ENCODE peak calls at places on chromosomes 4 and X, in six cellular contexts. One of them, this sample, is unnamed.

GRCh38 chr4:212438-213174 is 88.3 kb downstream of the ZNF718 start:
- DNase-seq in nucleus accumbens: peak; percentile 76
- DNase-seq in GM23338: peak; percentile 98
- DNase-seq in GM13977: no peak
- DNase-seq in activated T-cell treated with anti-CD3 and anti-CD28 coated beads for 24 hours: no peak
- DNase-seq in H9: no peak
- DNase-seq in this sample: no peak

GRCh38 chrX:84188320-84188834 is 378 bp upstream of the RPS6KA6 start:
- DNase-seq in nucleus accumbens: peak; percentile 6
- DNase-seq in GM23338: peak; percentile 61
- DNase-seq in GM13977: peak; percentile 74
- DNase-seq in activated T-cell treated with anti-CD3 and anti-CD28 coated beads for 24 hours: no peak
- DNase-seq in H9: peak; percentile 62
- DNase-seq in this sample: no peak

GRCh38 chr4:186727977-186728519 is 4.4 kb upstream of the FAT1 start:
- DNase-seq in nucleus accumbens: no peak
- DNase-seq in GM23338: peak; percentile 56
- DNase-seq in GM13977: no peak
- DNase-seq in activated T-cell treated with anti-CD3 and anti-CD28 coated beads for 24 hours: no peak
- DNase-seq in H9: peak; percentile 62
- DNase-seq in this sample: no peak

GRCh38 chr4:64539234-64539849 is 130.1 kb upstream of the TECRL start:
- DNase-seq in nucleus accumbens: peak; percentile 12
- DNase-seq in GM23338: peak; percentile 78
- DNase-seq in GM13977: peak; percentile 53
- DNase-seq in activated T-cell treated with anti-CD3 and anti-CD28 coated beads for 24 hours: no peak
- DNase-seq in H9: peak; percentile 43
- DNase-seq in this sample: peak; percentile 9

GRCh38 chr4:160319868-160320260 is 1217.0 kb downstream of the RAPGEF2 start:
- DNase-seq in nucleus accumbens: no peak
- DNase-seq in GM23338: no peak
- DNase-seq in GM13977: no peak
- DNase-seq in activated T-cell treated with anti-CD3 and anti-CD28 coated beads for 24 hours: no peak
- DNase-seq in H9: no peak
- DNase-seq in this sample: no peak

GRCh38 chr4:123120473-123120872 is 198.1 kb upstream of the NUDT6 start:
- DNase-seq in nucleus accumbens: no peak
- DNase-seq in GM23338: no peak
- DNase-seq in GM13977: no peak
- DNase-seq in activated T-cell treated with anti-CD3 and anti-CD28 coated beads for 24 hours: no peak
- DNase-seq in H9: no peak
- DNase-seq in this sample: no peak

GRCh38 chrX:36160056-36160455 is 240.5 kb downstream of the CFAP47 start:
- DNase-seq in nucleus accumbens: no peak
- DNase-seq in GM23338: no peak
- DNase-seq in GM13977: no peak
- DNase-seq in activated T-cell treated with anti-CD3 and anti-CD28 coated beads for 24 hours: no peak
- DNase-seq in H9: no peak
- DNase-seq in this sample: no peak

GRCh38 chr4:154595807-154596206 is 5.3 kb upstream of the FGA start:
- DNase-seq in nucleus accumbens: no peak
- DNase-seq in GM23338: no peak
- DNase-seq in GM13977: no peak
- DNase-seq in activated T-cell treated with anti-CD3 and anti-CD28 coated beads for 24 hours: no peak
- DNase-seq in H9: no peak
- DNase-seq in this sample: no peak

GRCh38 chrX:76148011-76148665 is 24.7 kb upstream of the PBDC1 start:
- DNase-seq in nucleus accumbens: no peak
- DNase-seq in GM23338: no peak
- DNase-seq in GM13977: no peak
- DNase-seq in activated T-cell treated with anti-CD3 and anti-CD28 coated beads for 24 hours: no peak
- DNase-seq in H9: no peak
- DNase-seq in this sample: no peak

GRCh38 chr4:27088491-27088890 is 227.8 kb downstream of the STIM2 start:
- DNase-seq in nucleus accumbens: no peak
- DNase-seq in GM23338: no peak
- DNase-seq in GM13977: no peak
- DNase-seq in activated T-cell treated with anti-CD3 and anti-CD28 coated beads for 24 hours: no peak
- DNase-seq in H9: no peak
- DNase-seq in this sample: no peak

GRCh38 chrX:110012818-110013484 is 10.0 kb downstream of the TMEM164 start:
- DNase-seq in nucleus accumbens: no peak
- DNase-seq in GM23338: no peak
- DNase-seq in GM13977: no peak
- DNase-seq in activated T-cell treated with anti-CD3 and anti-CD28 coated beads for 24 hours: no peak
- DNase-seq in H9: no peak
- DNase-seq in this sample: no peak

GRCh38 chrX:28625223-28625622 is 38.0 kb downstream of the IL1RAPL1 start:
- DNase-seq in nucleus accumbens: no peak
- DNase-seq in GM23338: peak; percentile 63
- DNase-seq in GM13977: no peak
- DNase-seq in activated T-cell treated with anti-CD3 and anti-CD28 coated beads for 24 hours: no peak
- DNase-seq in H9: peak; percentile 53
- DNase-seq in this sample: no peak

GRCh38 chr4:145177906-145178538 is 2.4 kb downstream of the OTUD4 start:
- DNase-seq in nucleus accumbens: no peak
- DNase-seq in GM23338: peak; percentile 25
- DNase-seq in GM13977: no peak
- DNase-seq in activated T-cell treated with anti-CD3 and anti-CD28 coated beads for 24 hours: no peak
- DNase-seq in H9: no peak
- DNase-seq in this sample: no peak

GRCh38 chr4:4677825-4678522 is 136.1 kb upstream of the STX18 start:
- DNase-seq in nucleus accumbens: no peak
- DNase-seq in GM23338: peak; percentile 72
- DNase-seq in GM13977: no peak
- DNase-seq in activated T-cell treated with anti-CD3 and anti-CD28 coated beads for 24 hours: no peak
- DNase-seq in H9: peak; percentile 54
- DNase-seq in this sample: no peak

GRCh38 chrX:122113896-122114295 is 1066.5 kb downstream of the GLUD2 start:
- DNase-seq in nucleus accumbens: no peak
- DNase-seq in GM23338: no peak
- DNase-seq in GM13977: no peak
- DNase-seq in activated T-cell treated with anti-CD3 and anti-CD28 coated beads for 24 hours: no peak
- DNase-seq in H9: no peak
- DNase-seq in this sample: no peak

GRCh38 chr4:106690487-106690886 is 321.9 kb upstream of the GIMD1 start:
- DNase-seq in nucleus accumbens: no peak
- DNase-seq in GM23338: no peak
- DNase-seq in GM13977: no peak
- DNase-seq in activated T-cell treated with anti-CD3 and anti-CD28 coated beads for 24 hours: no peak
- DNase-seq in H9: no peak
- DNase-seq in this sample: no peak

GRCh38 chrX:14032383-14032782 is 2.7 kb upstream of the GEMIN8 start:
- DNase-seq in nucleus accumbens: peak; percentile 10
- DNase-seq in GM23338: peak; percentile 73
- DNase-seq in GM13977: peak; percentile 59
- DNase-seq in activated T-cell treated with anti-CD3 and anti-CD28 coated beads for 24 hours: peak; percentile 26
- DNase-seq in H9: no peak
- DNase-seq in this sample: no peak

GRCh38 chrX:116827063-116827462 is 364.3 kb upstream of the CT83 start:
- DNase-seq in nucleus accumbens: no peak
- DNase-seq in GM23338: no peak
- DNase-seq in GM13977: no peak
- DNase-seq in activated T-cell treated with anti-CD3 and anti-CD28 coated beads for 24 hours: no peak
- DNase-seq in H9: no peak
- DNase-seq in this sample: no peak

GRCh38 chr4:181897935-181898334 is 345.3 kb upstream of the TENM3 start:
- DNase-seq in nucleus accumbens: no peak
- DNase-seq in GM23338: no peak
- DNase-seq in GM13977: no peak
- DNase-seq in activated T-cell treated with anti-CD3 and anti-CD28 coated beads for 24 hours: no peak
- DNase-seq in H9: no peak
- DNase-seq in this sample: no peak

GRCh38 chrX:6440647-6441046 is 94.3 kb downstream of the VCX3A start:
- DNase-seq in nucleus accumbens: no peak
- DNase-seq in GM23338: no peak
- DNase-seq in GM13977: no peak
- DNase-seq in activated T-cell treated with anti-CD3 and anti-CD28 coated beads for 24 hours: no peak
- DNase-seq in H9: no peak
- DNase-seq in this sample: no peak

GRCh38 chr4:153483432-153484418 is 17.6 kb downstream of the TMEM131L start:
- DNase-seq in nucleus accumbens: no peak
- DNase-seq in GM23338: no peak
- DNase-seq in GM13977: no peak
- DNase-seq in activated T-cell treated with anti-CD3 and anti-CD28 coated beads for 24 hours: no peak
- DNase-seq in H9: no peak
- DNase-seq in this sample: no peak

GRCh38 chr4:1981251-1982055 is 27.3 kb downstream of the NELFA start:
- DNase-seq in nucleus accumbens: no peak
- DNase-seq in GM23338: peak; percentile 64
- DNase-seq in GM13977: no peak
- DNase-seq in activated T-cell treated with anti-CD3 and anti-CD28 coated beads for 24 hours: no peak
- DNase-seq in H9: peak; percentile 73
- DNase-seq in this sample: no peak

GRCh38 chrX:2691543-2692220 is 587 bp downstream of the CD99 start:
- DNase-seq in nucleus accumbens: no peak
- DNase-seq in GM23338: peak; percentile 39
- DNase-seq in GM13977: peak; percentile 39
- DNase-seq in activated T-cell treated with anti-CD3 and anti-CD28 coated beads for 24 hours: no peak
- DNase-seq in H9: no peak
- DNase-seq in this sample: no peak

GRCh38 chrX:129577473-129577872 is 37.4 kb downstream of the OCRL start:
- DNase-seq in nucleus accumbens: no peak
- DNase-seq in GM23338: no peak
- DNase-seq in GM13977: no peak
- DNase-seq in activated T-cell treated with anti-CD3 and anti-CD28 coated beads for 24 hours: no peak
- DNase-seq in H9: no peak
- DNase-seq in this sample: no peak

GRCh38 chr4:128385683-128386304 is 98.2 kb upstream of the PGRMC2 start:
- DNase-seq in nucleus accumbens: no peak
- DNase-seq in GM23338: peak; percentile 54
- DNase-seq in GM13977: peak; percentile 10
- DNase-seq in activated T-cell treated with anti-CD3 and anti-CD28 coated beads for 24 hours: no peak
- DNase-seq in H9: no peak
- DNase-seq in this sample: no peak

GRCh38 chr4:80500593-80500992 is 165.1 kb downstream of the CFAP299 start:
- DNase-seq in nucleus accumbens: no peak
- DNase-seq in GM23338: no peak
- DNase-seq in GM13977: no peak
- DNase-seq in activated T-cell treated with anti-CD3 and anti-CD28 coated beads for 24 hours: no peak
- DNase-seq in H9: no peak
- DNase-seq in this sample: no peak

GRCh38 chr4:178752954-178753525 is 1310.8 kb upstream of the AGA start:
- DNase-seq in nucleus accumbens: no peak
- DNase-seq in GM23338: peak; percentile 46
- DNase-seq in GM13977: no peak
- DNase-seq in activated T-cell treated with anti-CD3 and anti-CD28 coated beads for 24 hours: no peak
- DNase-seq in H9: no peak
- DNase-seq in this sample: no peak

GRCh38 chr4:166493828-166494432 is 620.9 kb downstream of the TLL1 start:
- DNase-seq in nucleus accumbens: no peak
- DNase-seq in GM23338: no peak
- DNase-seq in GM13977: no peak
- DNase-seq in activated T-cell treated with anti-CD3 and anti-CD28 coated beads for 24 hours: no peak
- DNase-seq in H9: no peak
- DNase-seq in this sample: no peak

GRCh38 chr4:95593992-95594391 is 45.2 kb upstream of the UNC5C start:
- DNase-seq in nucleus accumbens: no peak
- DNase-seq in GM23338: no peak
- DNase-seq in GM13977: no peak
- DNase-seq in activated T-cell treated with anti-CD3 and anti-CD28 coated beads for 24 hours: no peak
- DNase-seq in H9: no peak
- DNase-seq in this sample: no peak

GRCh38 chr4:7043521-7044414 is 596 bp downstream of the TADA2B start:
- DNase-seq in nucleus accumbens: no peak
- DNase-seq in GM23338: peak; percentile 48
- DNase-seq in GM13977: no peak
- DNase-seq in activated T-cell treated with anti-CD3 and anti-CD28 coated beads for 24 hours: peak; percentile 19
- DNase-seq in H9: no peak
- DNase-seq in this sample: peak; percentile 41

GRCh38 chr4:55574252-55574651 is 17.8 kb downstream of the PDCL2 start:
- DNase-seq in nucleus accumbens: no peak
- DNase-seq in GM23338: no peak
- DNase-seq in GM13977: no peak
- DNase-seq in activated T-cell treated with anti-CD3 and anti-CD28 coated beads for 24 hours: no peak
- DNase-seq in H9: no peak
- DNase-seq in this sample: no peak

GRCh38 chr4:88967883-88968316 is 89.1 kb downstream of the FAM13A start:
- DNase-seq in nucleus accumbens: no peak
- DNase-seq in GM23338: no peak
- DNase-seq in GM13977: no peak
- DNase-seq in activated T-cell treated with anti-CD3 and anti-CD28 coated beads for 24 hours: no peak
- DNase-seq in H9: no peak
- DNase-seq in this sample: no peak

GRCh38 chr4:579543-580175 is 3.6 kb upstream of the TMEM271 start:
- DNase-seq in nucleus accumbens: no peak
- DNase-seq in GM23338: peak; percentile 52
- DNase-seq in GM13977: no peak
- DNase-seq in activated T-cell treated with anti-CD3 and anti-CD28 coated beads for 24 hours: no peak
- DNase-seq in H9: no peak
- DNase-seq in this sample: no peak

GRCh38 chrX:37786666-37787337 is 6.9 kb downstream of the CYBB start:
- DNase-seq in nucleus accumbens: no peak
- DNase-seq in GM23338: no peak
- DNase-seq in GM13977: no peak
- DNase-seq in activated T-cell treated with anti-CD3 and anti-CD28 coated beads for 24 hours: no peak
- DNase-seq in H9: no peak
- DNase-seq in this sample: no peak

GRCh38 chr4:65918217-65918616 is 247.9 kb upstream of the EPHA5 start:
- DNase-seq in nucleus accumbens: no peak
- DNase-seq in GM23338: no peak
- DNase-seq in GM13977: no peak
- DNase-seq in activated T-cell treated with anti-CD3 and anti-CD28 coated beads for 24 hours: no peak
- DNase-seq in H9: no peak
- DNase-seq in this sample: no peak

GRCh38 chr4:168744021-168744420 is 247.2 kb downstream of the PALLD start:
- DNase-seq in nucleus accumbens: no peak
- DNase-seq in GM23338: no peak
- DNase-seq in GM13977: no peak
- DNase-seq in activated T-cell treated with anti-CD3 and anti-CD28 coated beads for 24 hours: no peak
- DNase-seq in H9: no peak
- DNase-seq in this sample: no peak

GRCh38 chr4:76410621-76411020 is 10.3 kb downstream of the CCDC158 start:
- DNase-seq in nucleus accumbens: no peak
- DNase-seq in GM23338: no peak
- DNase-seq in GM13977: no peak
- DNase-seq in activated T-cell treated with anti-CD3 and anti-CD28 coated beads for 24 hours: no peak
- DNase-seq in H9: no peak
- DNase-seq in this sample: no peak

GRCh38 chrX:40552768-40553167 is 28.0 kb upstream of the ATP6AP2 start:
- DNase-seq in nucleus accumbens: no peak
- DNase-seq in GM23338: no peak
- DNase-seq in GM13977: no peak
- DNase-seq in activated T-cell treated with anti-CD3 and anti-CD28 coated beads for 24 hours: no peak
- DNase-seq in H9: no peak
- DNase-seq in this sample: no peak

GRCh38 chr4:7007944-7008343 is 35.2 kb upstream of the TADA2B start:
- DNase-seq in nucleus accumbens: no peak
- DNase-seq in GM23338: peak; percentile 73
- DNase-seq in GM13977: no peak
- DNase-seq in activated T-cell treated with anti-CD3 and anti-CD28 coated beads for 24 hours: no peak
- DNase-seq in H9: peak; percentile 53
- DNase-seq in this sample: no peak

This sample was measured in stimulated activated naive B cell treated with anti-CD40 and anti-IgM and Interleukin-4, amounts not matched to agents 10 μg/mL and 1 μg/mL and 100 μg/mL, for 72 hours.